ENCODE peak calls at places on chromosomes 16 and 17, in seven cellular contexts. F, Z, X, P, O, M and E are unnamed samples.

GRCh38 chr16:23974223-23974622 is 138.4 kb downstream of the PRKCB start:
- DNase-seq in F (peak), Z (peak), X (peak), P (no peak), O (no peak), M (no peak), E (peak)

GRCh38 chr17:77778636-77779524 is 179.6 kb upstream of the TNRC6C start:
- DNase-seq in F (no peak), Z (no peak), X (no peak), P (no peak), O (no peak), M (no peak), E (no peak)

GRCh38 chr17:35943537-35943936 is at the start of gene LYZL6:
- DNase-seq in F (no peak), Z (no peak), X (no peak), P (no peak), O (no peak), M (no peak), E (no peak)

GRCh38 chr17:47188266-47188665 is 829 bp downstream of the CDC27 start:
- DNase-seq in F (no peak), Z (peak), X (no peak), P (peak), O (peak), M (no peak), E (peak)

GRCh38 chr16:29736112-29736511 is 9.7 kb downstream of the C16orf54 start:
- DNase-seq in F (no peak), Z (no peak), X (no peak), P (no peak), O (no peak), M (no peak), E (no peak)

GRCh38 chr17:35254107-35254802 is 11.4 kb downstream of the SLFN5 start:
- DNase-seq in F (no peak), Z (no peak), X (no peak), P (peak), O (peak), M (peak), E (no peak)

GRCh38 chr16:425740-426114 is 278 bp downstream of the RAB11FIP3 start:
- DNase-seq in F (no peak), Z (no peak), X (no peak), P (peak), O (no peak), M (no peak), E (no peak)

GRCh38 chr17:63843387-63844292 is 1.2 kb upstream of the SMARCD2 start:
- DNase-seq in F (no peak), Z (no peak), X (no peak), P (peak), O (peak), M (peak), E (no peak)

GRCh38 chr17:65593092-65593869 is 31.8 kb upstream of the AXIN2 start:
- DNase-seq in F (peak), Z (no peak), X (no peak), P (no peak), O (no peak), M (no peak), E (peak)

GRCh38 chr16:88844412-88845118 is 12.2 kb downstream of the GALNS start:
- DNase-seq in F (peak), Z (no peak), X (no peak), P (no peak), O (no peak), M (no peak), E (peak)

GRCh38 chr16:27298132-27298531 is 15.6 kb upstream of the IL4R start:
- DNase-seq in F (no peak), Z (no peak), X (no peak), P (no peak), O (no peak), M (no peak), E (no peak)

GRCh38 chr16:81718637-81719036 is 60.5 kb upstream of the PLCG2 start:
- DNase-seq in F (no peak), Z (no peak), X (no peak), P (no peak), O (no peak), M (no peak), E (no peak)

GRCh38 chr16:48029768-48030167 is 126.0 kb downstream of the ABCC12 start:
- DNase-seq in F (no peak), Z (no peak), X (no peak), P (no peak), O (no peak), M (no peak), E (peak)

GRCh38 chr17:39738568-39738901 is 797 bp downstream of the GRB7 start:
- DNase-seq in F (peak), Z (no peak), X (no peak), P (no peak), O (no peak), M (peak), E (peak)

GRCh38 chr17:61410100-61410551 is 10.5 kb downstream of the TBX2 start:
- DNase-seq in F (peak), Z (no peak), X (no peak), P (no peak), O (no peak), M (no peak), E (no peak)

GRCh38 chr17:55433029-55433628 is 11.5 kb upstream of the MMD start:
- DNase-seq in F (no peak), Z (no peak), X (no peak), P (no peak), O (peak), M (peak), E (peak)

GRCh38 chr16:46991729-46992704 is 18.5 kb upstream of the DNAJA2 start:
- DNase-seq in F (peak), Z (no peak), X (no peak), P (no peak), O (no peak), M (no peak), E (no peak)

GRCh38 chr17:42682400-42683384 is at the start of gene CNTNAP1:
- DNase-seq in F (peak), Z (peak), X (no peak), P (peak), O (peak), M (no peak), E (peak)

GRCh38 chr17:4973431-4973830 is 5.8 kb upstream of the SPAG7 start:
- DNase-seq in F (no peak), Z (no peak), X (no peak), P (no peak), O (no peak), M (no peak), E (no peak)

GRCh38 chr17:4980644-4981216 is 6.7 kb downstream of the CAMTA2 start:
- DNase-seq in F (peak), Z (peak), X (no peak), P (peak), O (peak), M (no peak), E (peak)

GRCh38 chr17:4974064-4974670 is 6.5 kb upstream of the SPAG7 start:
- DNase-seq in F (no peak), Z (no peak), X (no peak), P (no peak), O (no peak), M (no peak), E (no peak)

GRCh38 chr17:4972752-4973151 is 5.1 kb upstream of the SPAG7 start:
- DNase-seq in F (peak), Z (no peak), X (no peak), P (no peak), O (no peak), M (no peak), E (no peak)

DNA sequence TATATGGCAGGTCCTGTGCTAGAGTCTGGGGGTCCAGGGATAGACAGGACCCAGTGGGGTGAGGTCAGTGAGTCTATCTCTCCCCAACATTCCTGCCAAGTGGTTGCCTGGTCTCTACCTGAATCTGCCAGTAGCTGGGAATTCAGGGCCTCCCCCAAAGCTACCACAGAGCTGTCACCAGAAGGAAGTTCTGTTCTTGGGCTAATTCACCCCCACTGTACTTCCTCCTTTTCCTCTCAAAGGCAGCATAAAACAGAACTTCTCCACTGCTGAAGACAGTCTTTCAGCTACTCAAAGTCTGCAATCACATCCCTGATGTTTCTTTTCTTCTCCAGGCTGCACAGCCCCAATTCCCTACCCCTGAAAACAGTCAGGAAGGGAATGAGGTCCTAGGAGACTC is 8.8 kb downstream of the CAMTA2 start:
- DNase-seq in F (no peak), Z (no peak), X (no peak), P (no peak), O (no peak), M (no peak), E (no peak)
- H2BK5ac ChIP-seq in F (no peak), Z (no peak), X (no peak), P (no peak), O (no peak), M (no peak), E (no peak)

DNA sequence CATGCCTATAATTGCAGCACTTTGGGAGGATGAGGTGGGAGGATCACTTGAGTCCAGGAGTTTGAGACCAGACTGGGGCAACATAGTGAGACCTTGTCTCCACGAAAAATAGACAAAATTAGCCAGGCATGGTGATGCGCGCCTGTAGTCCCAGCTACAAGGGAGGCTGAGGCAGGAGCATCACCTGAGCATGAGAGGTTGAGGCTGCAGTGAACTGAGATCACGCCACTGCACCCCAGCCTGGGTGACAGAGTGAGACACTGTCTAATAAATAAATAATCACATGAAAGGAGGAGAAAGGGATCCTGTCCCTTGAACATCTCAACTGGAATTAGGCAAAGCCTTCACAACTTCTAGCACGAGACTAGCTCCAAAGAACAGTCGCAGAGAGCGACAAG is 53.2 kb downstream of the TEKT5 start:
- DNase-seq in F (no peak), Z (no peak), X (no peak), P (no peak), O (no peak), M (no peak), E (no peak)
- H2BK5ac ChIP-seq in F (no peak), Z (peak), X (no peak), P (no peak), O (no peak), M (no peak), E (no peak)

GRCh38 chr16:85145734-85146531 is 33.7 kb upstream of the CIBAR2 start:
- DNase-seq in F (no peak), Z (no peak), X (no peak), P (no peak), O (no peak), M (peak), E (no peak)
- H2BK5ac ChIP-seq in F (no peak), Z (no peak), X (no peak), P (no peak), O (no peak), M (no peak), E (no peak)

DNA sequence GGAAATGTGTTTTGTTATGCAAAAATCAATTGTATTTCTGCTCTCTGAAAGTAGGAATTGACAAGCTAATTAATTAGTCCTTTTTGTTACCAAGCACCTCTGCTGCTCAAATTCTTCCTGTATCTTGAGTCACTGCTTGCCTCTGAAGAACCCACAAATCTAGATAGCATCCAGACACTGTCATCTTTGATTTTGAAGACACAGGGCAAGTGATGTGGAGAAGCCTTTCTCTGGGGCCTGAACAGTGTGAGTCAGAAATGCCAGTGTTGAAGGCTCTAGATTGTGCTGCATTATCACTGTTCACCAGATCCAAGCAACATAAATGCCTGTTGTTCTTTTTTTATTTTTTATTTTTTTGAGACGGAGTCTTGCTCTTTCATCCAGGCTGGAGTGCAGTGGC is 10.9 kb upstream of the ST6GALNAC1 start:
- DNase-seq in F (no peak), Z (no peak), X (no peak), P (peak), O (no peak), M (no peak), E (no peak)
- H2BK5ac ChIP-seq in F (no peak), Z (no peak), X (no peak), P (no peak), O (no peak), M (no peak), E (no peak)

GRCh38 chr17:81068411-81068810 is 33.5 kb downstream of the BAIAP2 start:
- DNase-seq in F (no peak), Z (no peak), X (no peak), P (no peak), O (no peak), M (no peak), E (no peak)

GRCh38 chr17:81066771-81067315 is 31.9 kb downstream of the BAIAP2 start:
- DNase-seq in F (no peak), Z (no peak), X (no peak), P (no peak), O (no peak), M (no peak), E (no peak)

GRCh38 chr17:81066072-81066471 is 31.1 kb downstream of the BAIAP2 start:
- DNase-seq in F (no peak), Z (no peak), X (no peak), P (no peak), O (no peak), M (no peak), E (no peak)

GRCh38 chr17:81065500-81065899 is 30.5 kb downstream of the BAIAP2 start:
- DNase-seq in F (no peak), Z (no peak), X (no peak), P (no peak), O (no peak), M (no peak), E (no peak)

GRCh38 chr17:81067331-81067730 is 32.4 kb downstream of the BAIAP2 start:
- DNase-seq in F (no peak), Z (no peak), X (no peak), P (no peak), O (no peak), M (no peak), E (no peak)
- H2BK5ac ChIP-seq in F (no peak), Z (peak), X (no peak), P (no peak), O (no peak), M (no peak), E (no peak)

GRCh38 chr16:12723681-12724080 is 80.0 kb downstream of the CPPED1 start:
- DNase-seq in F (no peak), Z (no peak), X (no peak), P (no peak), O (no peak), M (no peak), E (no peak)

GRCh38 chr16:12732600-12732999 is 71.1 kb downstream of the CPPED1 start:
- DNase-seq in F (no peak), Z (no peak), X (no peak), P (no peak), O (no peak), M (no peak), E (no peak)

GRCh38 chr16:12724216-12724615 is 79.5 kb downstream of the CPPED1 start:
- DNase-seq in F (no peak), Z (no peak), X (no peak), P (no peak), O (no peak), M (no peak), E (no peak)

GRCh38 chr16:12728471-12728870 is 75.2 kb downstream of the CPPED1 start:
- DNase-seq in F (no peak), Z (no peak), X (no peak), P (no peak), O (no peak), M (no peak), E (peak)

GRCh38 chr16:12729448-12729847 is 74.2 kb downstream of the CPPED1 start:
- DNase-seq in F (no peak), Z (no peak), X (no peak), P (no peak), O (peak), M (no peak), E (no peak)
- H2BK5ac ChIP-seq in F (no peak), Z (no peak), X (no peak), P (no peak), O (no peak), M (no peak), E (no peak)

GRCh38 chr16:12159672-12160071 is 183.1 kb downstream of the SNX29 start:
- DNase-seq in F (no peak), Z (no peak), X (no peak), P (no peak), O (no peak), M (no peak), E (no peak)

GRCh38 chr16:12162586-12162985 is 186.1 kb downstream of the SNX29 start:
- DNase-seq in F (no peak), Z (no peak), X (no peak), P (no peak), O (no peak), M (no peak), E (no peak)

GRCh38 chr16:12162151-12162559 is 185.6 kb downstream of the SNX29 start:
- DNase-seq in F (no peak), Z (no peak), X (no peak), P (peak), O (peak), M (no peak), E (no peak)

GRCh38 chr16:12160249-12160648 is 183.7 kb downstream of the SNX29 start:
- DNase-seq in F (no peak), Z (no peak), X (no peak), P (no peak), O (no peak), M (no peak), E (no peak)

DNA sequence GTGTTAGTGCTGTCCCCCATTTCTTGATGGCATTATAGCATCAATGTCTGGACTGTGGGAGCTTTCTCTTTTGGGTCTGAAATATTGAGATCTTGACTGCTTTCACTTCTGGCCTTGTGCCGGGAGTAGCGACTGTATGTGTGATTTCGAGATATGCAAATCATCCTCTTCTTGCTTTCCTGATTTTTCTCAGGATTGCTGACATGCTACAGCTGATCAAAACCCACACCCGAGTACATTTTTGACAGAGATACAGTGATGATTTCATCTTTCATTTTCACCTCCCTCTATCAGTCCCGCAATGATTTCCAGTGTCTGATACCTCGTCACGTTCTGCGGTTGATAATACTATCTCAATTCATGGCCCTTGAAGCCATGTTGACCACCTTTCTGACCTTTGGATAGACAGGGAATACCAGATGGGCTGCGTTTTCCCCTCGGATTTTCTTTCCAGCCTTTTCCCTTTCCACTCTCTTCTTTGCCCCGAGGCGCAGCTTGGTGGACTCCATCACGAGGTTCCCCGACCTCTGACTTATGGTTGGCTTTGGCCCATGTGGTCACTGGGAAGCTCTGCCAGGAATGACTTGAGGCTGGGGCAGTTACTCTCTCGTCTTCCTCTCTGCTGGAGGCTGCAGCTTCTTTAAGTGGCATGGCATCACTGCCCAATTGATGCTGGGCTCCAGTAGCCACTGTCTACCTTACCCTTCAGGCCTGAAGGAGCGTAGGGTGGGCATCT is 184.4 kb downstream of the SNX29 start:
- DNase-seq in F (no peak), Z (no peak), X (no peak), P (no peak), O (no peak), M (no peak), E (no peak)
- H2BK5ac ChIP-seq in F (no peak), Z (no peak), X (no peak), P (no peak), O (no peak), M (no peak), E (no peak)